ENCODE peak calls at places on chromosomes 12 and 14, in ten cellular contexts. P is adipocyte, S is SK-N-SH, U is upper lobe of right lung, Y is K562, F is NT2/D1, X is stomach, T is right atrium auricular region, A is H1, Q is PC-9. J is an unnamed sample.

GRCh38 chr12:25052191-25053020 is 103.5 kb upstream of the BCAT1 start:
- DNase-seq in P (no peak), S (no peak), U (no peak), Y (no peak), F (no peak), X (no peak), T (no peak), A (no peak), Q (no peak), J (no peak)

GRCh38 chr12:6432991-6433390 is 11.8 kb upstream of the CD27 start:
- DNase-seq in P (no peak), S (no peak), U (no peak), Y (no peak), F (no peak), X (no peak), T (no peak), A (no peak), Q (no peak), J (no peak)

GRCh38 chr12:125092872-125093680 is 27.8 kb downstream of the AACS start:
- DNase-seq in P (no peak), S (no peak), U (no peak), Y (peak; percentile 35), F (no peak), X (peak; percentile 60), T (peak; percentile 73), A (no peak), Q (no peak), J (peak; percentile 28)

GRCh38 chr12:27967551-27968054 is 4.9 kb downstream of the PTHLH start:
- DNase-seq in P (no peak), S (no peak), U (no peak), Y (no peak), F (no peak), X (no peak), T (no peak), A (no peak), Q (no peak), J (no peak)

GRCh38 chr14:50335389-50335788 is 23.3 kb downstream of the DMAC2L start:
- DNase-seq in P (no peak), S (peak; percentile 55), U (no peak), Y (no peak), F (no peak), X (no peak), T (peak; percentile 72), A (no peak), Q (no peak), J (peak; percentile 55)

GRCh38 chr12:129325566-129325965 is 472.3 kb downstream of the GLT1D1 start:
- DNase-seq in P (no peak), S (no peak), U (no peak), Y (no peak), F (no peak), X (no peak), T (no peak), A (no peak), Q (no peak), J (no peak)

GRCh38 chr14:35927727-35928126 is 101.6 kb downstream of the BRMS1L start:
- DNase-seq in P (no peak), S (no peak), U (no peak), Y (no peak), F (no peak), X (no peak), T (no peak), A (no peak), Q (peak; percentile 37), J (no peak)

GRCh38 chr14:55781046-55781445 is 201.0 kb downstream of the KTN1 start:
- DNase-seq in P (peak; percentile 26), S (no peak), U (no peak), Y (no peak), F (no peak), X (no peak), T (no peak), A (no peak), Q (no peak), J (no peak)

GRCh38 chr12:6161124-6161882 is 36.8 kb upstream of the VWF start:
- DNase-seq in P (no peak), S (peak; percentile 36), U (peak; percentile 60), Y (no peak), F (no peak), X (no peak), T (peak; percentile 68), A (no peak), Q (no peak), J (peak; percentile 74)

DNA sequence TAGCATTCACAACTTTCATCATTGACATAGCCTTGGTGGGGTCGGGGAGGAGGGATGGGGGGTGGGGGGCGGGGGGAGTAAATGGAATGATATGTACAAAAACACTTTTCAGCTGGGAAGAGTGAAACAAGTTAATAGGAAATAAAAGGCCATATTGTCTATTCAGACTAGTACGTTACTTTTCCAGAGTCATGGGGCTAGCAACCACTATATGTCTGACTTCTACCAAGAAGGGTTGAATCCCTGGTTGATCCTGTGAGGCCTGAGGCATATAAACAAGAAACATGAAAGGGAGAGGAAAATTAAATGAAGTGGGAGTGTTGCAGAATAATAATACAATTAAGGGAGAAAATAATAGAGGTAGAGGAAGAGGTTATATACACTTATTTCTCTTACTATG is 225.5 kb downstream of the ERC1 start:
- DNase-seq in P (peak; percentile 22), S (no peak), U (no peak), Y (no peak), F (no peak), X (no peak), T (no peak), A (no peak), Q (no peak), J (no peak)
- H3K4me1 ChIP-seq in P (peaks cover 19% of the 10 kb centered on the region), S (peaks cover 39% of the 10 kb centered on the region), U (peaks cover 32% of the 10 kb centered on the region), Y (no peaks in the 10 kb centered on the region), F (no peaks in the 10 kb centered on the region), X (peaks cover 29% of the 10 kb centered on the region), T (peaks cover 55% of the 10 kb centered on the region), A (peaks cover 6% of the 10 kb centered on the region), Q (peaks cover 50% of the 10 kb centered on the region), J (peaks cover 78% of the 10 kb centered on the region)

DNA sequence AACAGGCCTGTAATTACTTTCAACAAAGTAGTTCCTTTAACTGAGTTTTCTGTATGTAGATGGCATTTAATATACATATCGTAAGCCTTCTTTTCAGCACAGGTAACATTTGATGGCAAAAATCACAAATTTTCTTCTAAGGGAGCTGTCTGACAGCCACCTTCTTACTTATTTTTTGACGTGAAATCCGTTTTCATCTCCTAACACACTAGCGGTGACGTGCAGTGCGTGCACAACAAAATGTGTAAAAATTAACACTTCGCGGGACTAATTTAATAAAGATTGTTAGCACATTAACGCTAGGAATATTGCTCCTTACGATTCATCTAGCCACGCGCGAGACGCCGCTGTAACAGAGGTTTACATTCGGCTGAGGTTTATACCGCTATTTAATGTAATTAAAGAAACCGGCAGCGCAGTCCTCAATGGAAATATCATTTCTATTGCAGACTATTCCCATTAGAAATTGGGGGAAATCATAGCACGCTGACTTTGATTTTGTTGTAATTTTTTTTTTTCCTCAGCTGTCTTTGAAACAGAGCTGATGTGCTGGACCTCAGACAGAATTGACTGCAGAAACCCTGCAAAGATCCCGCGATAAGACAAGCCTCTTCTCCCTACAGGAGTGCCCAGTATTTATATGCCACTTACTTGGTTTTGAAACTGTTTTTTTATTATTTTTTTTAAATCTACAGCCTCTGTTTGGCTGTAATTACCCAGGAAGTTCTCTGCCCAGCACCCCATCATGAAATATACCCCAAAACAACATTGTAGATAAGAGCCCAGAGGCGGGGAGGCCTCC is 31.3 kb downstream of the BCL11B start:
- DNase-seq in P (no peak), S (no peak), U (no peak), Y (no peak), F (no peak), X (no peak), T (no peak), A (no peak), Q (no peak), J (no peak)
- H3K4me1 ChIP-seq in P (no peaks in the 10 kb centered on the region), S (no peaks in the 10 kb centered on the region), U (no peaks in the 10 kb centered on the region), Y (no peaks in the 10 kb centered on the region), F (no peaks in the 10 kb centered on the region), X (peaks cover 2% of the 10 kb centered on the region), T (peaks cover 3% of the 10 kb centered on the region), A (peaks cover 37% of the 10 kb centered on the region), Q (no peaks in the 10 kb centered on the region), J (peaks cover 4% of the 10 kb centered on the region)

GRCh38 chr12:104462325-104462724 is 5.6 kb downstream of the CHST11 start:
- DNase-seq in P (no peak), S (no peak), U (no peak), Y (no peak), F (no peak), X (no peak), T (no peak), A (no peak), Q (no peak), J (no peak)

GRCh38 chr12:104458645-104459555 is 2.2 kb downstream of the CHST11 start:
- DNase-seq in P (peak; percentile 45), S (peak; percentile 28), U (peak; percentile 74), Y (peak; percentile 30), F (no peak), X (no peak), T (no peak), A (peak; percentile 50), Q (peak; percentile 51), J (no peak)

GRCh38 chr12:104459556-104459909 is 2.8 kb downstream of the CHST11 start:
- DNase-seq in P (peak; percentile 12), S (no peak), U (no peak), Y (no peak), F (no peak), X (no peak), T (no peak), A (no peak), Q (no peak), J (no peak)

GRCh38 chr12:104460973-104461693 is 4.4 kb downstream of the CHST11 start:
- DNase-seq in P (no peak), S (no peak), U (no peak), Y (no peak), F (no peak), X (no peak), T (no peak), A (no peak), Q (no peak), J (no peak)

DNA sequence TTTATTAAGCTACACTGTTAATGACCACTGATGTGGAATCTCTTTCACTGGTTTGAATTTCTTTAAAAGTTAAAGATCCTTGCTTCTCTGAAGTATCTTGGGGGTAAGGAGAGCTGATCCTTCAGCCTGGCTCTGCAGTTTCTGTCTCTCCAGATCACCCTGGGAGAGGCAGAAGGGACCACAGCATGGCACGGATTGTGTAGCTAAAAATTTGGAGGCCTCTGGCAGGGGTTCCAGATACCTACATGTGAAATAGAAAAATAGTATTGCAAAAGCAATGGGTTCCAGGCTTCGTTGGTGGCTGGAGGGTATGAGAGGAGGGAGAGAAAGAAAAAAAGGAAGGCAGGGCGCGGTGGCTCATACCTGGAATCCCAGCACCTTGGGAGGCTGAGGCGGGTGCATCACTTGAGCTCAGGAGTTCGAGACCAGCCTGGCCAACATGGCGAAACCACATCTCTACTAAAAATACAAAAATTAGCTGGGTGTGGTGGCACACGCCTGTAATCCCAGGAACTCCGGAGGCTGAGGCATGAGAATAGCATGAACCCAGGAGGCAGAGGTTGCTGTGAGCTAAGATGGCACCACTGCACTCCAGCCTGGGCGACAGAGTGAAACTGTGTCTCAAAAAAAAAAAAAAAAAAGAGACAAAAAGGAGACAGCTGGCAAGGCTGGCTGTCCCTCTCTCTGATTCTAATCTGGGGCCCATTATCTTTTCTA is 3.5 kb downstream of the CHST11 start:
- DNase-seq in P (no peak), S (no peak), U (no peak), Y (no peak), F (no peak), X (no peak), T (no peak), A (no peak), Q (no peak), J (no peak)
- H3K4me1 ChIP-seq in P (peaks cover 39% of the 10 kb centered on the region), S (peaks cover 5% of the 10 kb centered on the region), U (peaks cover 68% of the 10 kb centered on the region), Y (peaks cover 49% of the 10 kb centered on the region), F (peaks cover 2% of the 10 kb centered on the region), X (peaks cover 33% of the 10 kb centered on the region), T (peaks cover 51% of the 10 kb centered on the region), A (peaks cover 11% of the 10 kb centered on the region), Q (peaks cover 50% of the 10 kb centered on the region), J (peaks cover 44% of the 10 kb centered on the region)

GRCh38 chr12:105336411-105336810 is 5.9 kb downstream of the C12orf75 start:
- DNase-seq in P (no peak), S (no peak), U (no peak), Y (no peak), F (no peak), X (no peak), T (no peak), A (no peak), Q (no peak), J (no peak)
- H3K4me1 ChIP-seq in P (peaks cover 43% of the 10 kb centered on the region), S (peaks cover 20% of the 10 kb centered on the region), U (no peaks in the 10 kb centered on the region), Y (no peaks in the 10 kb centered on the region), F (peaks cover 3% of the 10 kb centered on the region), X (peaks cover 9% of the 10 kb centered on the region), T (no peaks in the 10 kb centered on the region), A (peaks cover 11% of the 10 kb centered on the region), Q (no peaks in the 10 kb centered on the region), J (no peaks in the 10 kb centered on the region)